ENCODE peak calls at places on chromosomes 5 and 9, in eight cellular contexts. U is ELR; V is midbrain; B is AG10803; D is hippocampal formation; Z is natural killer cell treated with Interleukin-12 subunit alpha and Interleukin-12 subunit beta and Interleukin-15 and Interleukin-18, amount 100 ng/mL, for 72 hours; L is NCI-H460; F is NCI-H2081 treated with DMSO at 0.1 percent for 48 hours. H is an unnamed sample.

GRCh38 chr9:136937186-136938001 is 7.1 kb downstream of the FBXW5 start:
- DNase-seq in V (no peak), Z (no peak), U (no peak), L (no peak), B (no peak), F (no peak), D (no peak), H (no peak)

GRCh38 chr5:143874312-143874711 is 62.4 kb downstream of the HMHB1 start:
- DNase-seq in L (no peak), U (peak), F (no peak), V (no peak), D (no peak), B (peak), Z (no peak), H (no peak)

GRCh38 chr5:34740306-34740891 is 84.3 kb downstream of the RAI14 start:
- DNase-seq in D (no peak), B (peak), L (no peak), U (no peak), F (no peak), V (no peak), Z (no peak), H (no peak)

GRCh38 chr5:72465601-72466563 is 41.3 kb downstream of the ZNF366 start:
- DNase-seq in B (peak), L (no peak), Z (no peak), F (no peak), U (peak), D (no peak), V (no peak), H (no peak)

GRCh38 chr9:125141751-125142150 is 1.6 kb downstream of the SCAI start:
- DNase-seq in D (no peak), B (no peak), L (no peak), Z (no peak), F (no peak), U (no peak), V (no peak), H (no peak)

GRCh38 chr5:173051746-173052145 is 4.4 kb upstream of the CREBRF start:
- DNase-seq in B (peak), F (no peak), L (no peak), V (no peak), Z (no peak), D (no peak), U (peak), H (no peak)

GRCh38 chr5:17916451-17916850 is 282.2 kb downstream of the TAF11L14 start:
- DNase-seq in D (no peak), F (no peak), Z (no peak), U (no peak), V (no peak), L (no peak), B (no peak), H (no peak)

GRCh38 chr9:134502261-134503211 is 139.1 kb upstream of the COL5A1 start:
- DNase-seq in V (no peak), D (no peak), Z (peak), F (no peak), B (peak), U (peak), L (no peak), H (no peak)

GRCh38 chr5:84163671-84164070 is 221.0 kb downstream of the EDIL3 start:
- DNase-seq in U (no peak), L (no peak), V (no peak), Z (no peak), B (no peak), D (no peak), F (no peak), H (no peak)

GRCh38 chr5:131064669-131065371 is 100.2 kb downstream of the HINT1 start:
- DNase-seq in F (no peak), Z (no peak), L (no peak), U (no peak), V (no peak), B (no peak), D (no peak), H (no peak)

GRCh38 chr9:35669331-35670145 is 4.2 kb upstream of the CA9 start:
- DNase-seq in B (no peak), U (peak), F (no peak), V (no peak), D (no peak), L (no peak), Z (no peak), H (peak)

GRCh38 chr5:169703803-169704202 is 66.7 kb downstream of the DOCK2 start:
- DNase-seq in F (no peak), V (no peak), B (no peak), Z (no peak), D (no peak), U (peak), L (no peak), H (no peak)